ENCODE peak calls at places on chromosomes 12 and 14, in nine cellular contexts. X is progenitor cell of endocrine pancreas; M is HFFc6; H is left colon; U is stimulated activated CD8-positive, alpha-beta memory T cell treated with anti-CD3 and anti-CD28 coated beads, Interleukin-7, amount 100 ng/mL, for 1 hour; K is AG04449; T is H4; I is activated T-cell treated with anti-CD3 and anti-CD28 coated beads, Interleukin-2, amount 50 U/mL, for 1 hour; G is GM12865. F is an unnamed sample.

GRCh38 chr12:80032967-80033366 is 66.4 kb upstream of the OTOGL start:
- DNase-seq in X (no peak), M (no peak), H (no peak), U (no peak), K (no peak), T (no peak), I (no peak), G (no peak), F (no peak)

GRCh38 chr12:127928178-127928577 is 338.8 kb upstream of the TMEM132C start:
- DNase-seq in X (no peak), M (no peak), H (no peak), U (no peak), K (no peak), T (no peak), I (no peak), G (no peak), F (no peak)

GRCh38 chr12:123928897-123929296 is 43.7 kb downstream of the CCDC92 start:
- DNase-seq in X (no peak), M (no peak), H (no peak), U (no peak), K (no peak), T (no peak), I (no peak), G (no peak), F (no peak)

GRCh38 chr12:87779858-87780498 is 249.2 kb downstream of the C12orf50 start:
- DNase-seq in X (no peak), M (no peak), H (no peak), U (no peak), K (no peak), T (peak), I (no peak), G (no peak), F (no peak)

GRCh38 chr14:95346820-95347219 is 27.1 kb upstream of the CLMN start:
- DNase-seq in X (no peak), M (no peak), H (no peak), U (no peak), K (no peak), T (no peak), I (no peak), G (no peak), F (no peak)

GRCh38 chr12:47717443-47718193 is 7.7 kb downstream of the ENDOU start:
- DNase-seq in X (peak), M (peak), H (peak), U (no peak), K (no peak), T (peak), I (peak), G (peak), F (peak)

GRCh38 chr14:23385840-23386657 is 9.2 kb downstream of the CMTM5 start:
- DNase-seq in X (no peak), M (no peak), H (no peak), U (no peak), K (no peak), T (no peak), I (no peak), G (no peak), F (no peak)

GRCh38 chr12:112350593-112351592 is 31.3 kb downstream of the HECTD4 start:
- DNase-seq in X (no peak), M (no peak), H (no peak), U (no peak), K (no peak), T (no peak), I (no peak), G (peak), F (no peak)

GRCh38 chr12:68432622-68433021 is 100.5 kb upstream of the MDM1 start:
- DNase-seq in X (no peak), M (no peak), H (no peak), U (no peak), K (no peak), T (no peak), I (no peak), G (no peak), F (no peak)

GRCh38 chr12:24201258-24201970 is 251.9 kb upstream of the SOX5 start:
- DNase-seq in X (no peak), M (no peak), H (no peak), U (no peak), K (no peak), T (no peak), I (no peak), G (peak), F (no peak)

GRCh38 chr14:105072892-105073719 is 7.9 kb upstream of the GPR132 start:
- DNase-seq in X (no peak), M (no peak), H (no peak), U (no peak), K (no peak), T (no peak), I (no peak), G (no peak), F (no peak)

GRCh38 chr14:59278111-59278510 is 89.6 kb downstream of the DAAM1 start:
- DNase-seq in X (no peak), M (peak), H (no peak), U (no peak), K (no peak), T (peak), I (no peak), G (no peak), F (no peak)

GRCh38 chr12:56271031-56271430 is 4.3 kb downstream of the COQ10A start:
- DNase-seq in X (no peak), M (peak), H (no peak), U (no peak), K (no peak), T (no peak), I (no peak), G (peak), F (no peak)

GRCh38 chr12:132162508-132163031 is 18.3 kb downstream of the NOC4L start:
- DNase-seq in X (no peak), M (peak), H (no peak), U (no peak), K (peak), T (peak), I (no peak), G (no peak), F (peak)

GRCh38 chr14:78700236-78700635 is 530.1 kb downstream of the NRXN3 start:
- DNase-seq in X (no peak), M (peak), H (no peak), U (no peak), K (no peak), T (no peak), I (no peak), G (no peak), F (no peak)

GRCh38 chr14:103334644-103335603 is 887 bp downstream of the EIF5 start:
- DNase-seq in X (peak), M (peak), H (peak), U (peak), K (no peak), T (peak), I (peak), G (peak), F (peak)

GRCh38 chr14:22658951-22659350 is 14.8 kb upstream of the OR6J1 start:
- DNase-seq in X (no peak), M (no peak), H (no peak), U (no peak), K (no peak), T (no peak), I (no peak), G (no peak), F (no peak)

GRCh38 chr12:49279706-49280159 is 14.9 kb downstream of the TUBA1C start:
- DNase-seq in X (no peak), M (no peak), H (peak), U (no peak), K (no peak), T (peak), I (no peak), G (no peak), F (peak)

GRCh38 chr14:100866666-100867630 is 36.6 kb downstream of the RTL1 start:
- DNase-seq in X (no peak), M (no peak), H (no peak), U (no peak), K (no peak), T (no peak), I (no peak), G (no peak), F (no peak)

GRCh38 chr14:92486881-92487280 is 26.7 kb upstream of the RIN3 start:
- DNase-seq in X (no peak), M (no peak), H (no peak), U (no peak), K (peak), T (no peak), I (no peak), G (no peak), F (no peak)

GRCh38 chr14:25006031-25006430 is 43.9 kb downstream of the STXBP6 start:
- DNase-seq in X (no peak), M (no peak), H (no peak), U (no peak), K (no peak), T (no peak), I (no peak), G (no peak), F (no peak)

GRCh38 chr12:113292547-113292946 is 42.4 kb downstream of the SLC8B1 start:
- DNase-seq in X (no peak), M (no peak), H (no peak), U (no peak), K (no peak), T (no peak), I (no peak), G (no peak), F (no peak)

GRCh38 chr12:54658306-54659264 is 10.4 kb upstream of the DCD start:
- DNase-seq in X (peak), M (no peak), H (peak), U (peak), K (no peak), T (peak), I (peak), G (peak), F (peak)

GRCh38 chr14:105083926-105084685 is 18.9 kb upstream of the GPR132 start:
- DNase-seq in X (no peak), M (no peak), H (no peak), U (no peak), K (no peak), T (no peak), I (no peak), G (no peak), F (no peak)

GRCh38 chr14:74508292-74508731 is 14.7 kb downstream of the ISCA2 start:
- DNase-seq in X (no peak), M (no peak), H (no peak), U (no peak), K (no peak), T (no peak), I (no peak), G (no peak), F (no peak)

GRCh38 chr12:662541-663292 is 528 bp downstream of the NINJ2 start:
- DNase-seq in X (no peak), M (no peak), H (no peak), U (no peak), K (no peak), T (no peak), I (no peak), G (no peak), F (no peak)

GRCh38 chr12:20443792-20444191 is 75.5 kb downstream of the PDE3A start:
- DNase-seq in X (no peak), M (no peak), H (no peak), U (no peak), K (no peak), T (no peak), I (no peak), G (no peak), F (no peak)

GRCh38 chr12:108055135-108055534 is 74.0 kb upstream of the WSCD2 start:
- DNase-seq in X (no peak), M (no peak), H (no peak), U (no peak), K (no peak), T (no peak), I (no peak), G (no peak), F (peak)

GRCh38 chr14:76761198-76761848 is at the start of gene VASH1:
- DNase-seq in X (peak), M (peak), H (peak), U (peak), K (no peak), T (peak), I (peak), G (peak), F (peak)